ENCODE peak calls at places on chromosomes 2 and 18, in six cellular contexts. Y is activated naive CD4-positive, alpha-beta T cell; M is stimulated activated CD4-positive, alpha-beta T cell treated with anti-CD3 and anti-CD28 coated beads, TNF-alpha, amount 100 ng/mL, for 1 hour; X is AG09309; K is fibroblast of the aortic adventitia; N is head of caudate nucleus. I is an unnamed sample.

GRCh38 chr2:82344670-82345069 is 2040.1 kb upstream of the LRRTM1 start:
- DNase-seq in X (no peak), M (no peak), K (no peak), Y (no peak), N (no peak), I (no peak)

GRCh38 chr2:208489687-208490086 is 83.1 kb downstream of the PTH2R start:
- DNase-seq in K (no peak), N (no peak), Y (no peak), X (no peak), M (no peak), I (no peak)

GRCh38 chr2:111897924-111898702 is at the start of gene MERTK:
- DNase-seq in Y (no peak), X (no peak), K (peak; percentile 30), M (peak; percentile 6), N (peak; percentile 79), I (no peak)

GRCh38 chr2:170530284-170530745 is 184.8 kb upstream of the SP5 start:
- DNase-seq in Y (no peak), N (no peak), K (peak; percentile 12), X (no peak), M (no peak), I (no peak)

GRCh38 chr2:16064719-16065118 is 124.4 kb downstream of the MYCN start:
- DNase-seq in K (no peak), X (no peak), Y (no peak), N (no peak), M (no peak), I (no peak)

GRCh38 chr2:202149155-202149762 is 76.2 kb downstream of the KIAA2012 start:
- DNase-seq in X (no peak), Y (no peak), K (peak; percentile 79), N (peak; percentile 50), M (no peak), I (no peak)

GRCh38 chr18:78856569-78857200 is 122.9 kb upstream of the SALL3 start:
- DNase-seq in Y (no peak), X (no peak), K (no peak), M (no peak), N (no peak), I (no peak)

GRCh38 chr2:73020657-73021370 is 50.7 kb downstream of the SFXN5 start:
- DNase-seq in N (no peak), Y (no peak), X (peak; percentile 35), K (peak; percentile 80), M (no peak), I (no peak)

GRCh38 chr2:8451273-8451672 is 230.6 kb upstream of the ID2 start:
- DNase-seq in N (no peak), K (no peak), X (no peak), Y (no peak), M (no peak), I (no peak)

GRCh38 chr2:216985658-216986141 is 125.8 kb upstream of the TNP1 start:
- DNase-seq in Y (no peak), X (no peak), M (no peak), N (no peak), K (no peak), I (no peak)

GRCh38 chr2:219987830-219988229 is 360.4 kb downstream of the SLC4A3 start:
- DNase-seq in X (peak; percentile 75), K (peak; percentile 87), N (no peak), M (no peak), Y (no peak), I (no peak)

GRCh38 chr2:130834091-130834922 is 2.4 kb upstream of the ARHGEF4 start:
- DNase-seq in K (peak; percentile 7), X (no peak), M (no peak), N (no peak), Y (no peak), I (no peak)

GRCh38 chr2:63562751-63563150 is 25.5 kb downstream of the WDPCP start:
- DNase-seq in X (no peak), Y (no peak), N (no peak), K (no peak), M (no peak), I (no peak)

GRCh38 chr2:58569460-58570185 is 328.5 kb upstream of the FANCL start:
- DNase-seq in X (no peak), Y (no peak), N (no peak), K (no peak), M (no peak), I (no peak)

GRCh38 chr18:77015176-77015575 is 117.4 kb downstream of the MBP start:
- DNase-seq in X (no peak), N (peak; percentile 22), Y (no peak), K (no peak), M (no peak), I (no peak)

GRCh38 chr2:19356545-19357382 is 1.7 kb downstream of the OSR1 start:
- DNase-seq in M (no peak), K (peak; percentile 22), X (no peak), Y (no peak), N (no peak), I (no peak)

GRCh38 chr2:191635333-191636234 is 42.4 kb upstream of the NABP1 start:
- DNase-seq in Y (no peak), K (peak; percentile 83), X (peak; percentile 43), M (no peak), N (no peak), I (no peak)

GRCh38 chr2:120613742-120614481 is 121.8 kb upstream of the GLI2 start:
- DNase-seq in Y (no peak), K (peak; percentile 42), X (peak; percentile 71), N (no peak), M (no peak), I (no peak)

GRCh38 chr2:38935568-38936172 is 46.0 kb downstream of the ARHGEF33 start:
- DNase-seq in K (peak; percentile 70), N (no peak), X (peak; percentile 10), Y (no peak), M (no peak), I (no peak)

GRCh38 chr2:101327863-101328394 is 19.4 kb upstream of the RNF149 start:
- DNase-seq in K (no peak), Y (no peak), X (no peak), M (no peak), N (no peak), I (no peak)

I was measured in activated CD4-positive, CD25-positive, alpha-beta regulatory T cell treated with anti-CD3 and anti-CD28 coated beads, Interleukin-2, amount 50 U/mL, for 16 hours.